ENCODE peak calls at places on chromosomes 6 and 20, in four cellular contexts. R is EL; P is cardiac muscle cell; W is naive thymus-derived CD8-positive, alpha-beta T cell. M is an unnamed sample.
A peak's percentile ranks its signal among the peaks of the same experiment; 100 is the strongest.

GRCh38 chr6:33197431-33198048 is 2.9 kb downstream of the RXRB start:
- DNase-seq in R (peak; percentile 67), P (peak; percentile 82), W (peak; percentile 64), M (no peak)

GRCh38 chr6:107841265-107841650 is 17.1 kb upstream of the SCML4 start:
- DNase-seq in R (no peak), P (no peak), W (no peak), M (no peak)

GRCh38 chr6:71406871-71407860 is 118.6 kb downstream of the OGFRL1 start:
- DNase-seq in R (peak; percentile 36), P (no peak), W (no peak), M (no peak)

GRCh38 chr20:22861231-22861980 is 173.7 kb upstream of the SSTR4 start:
- DNase-seq in R (no peak), P (no peak), W (no peak), M (no peak)

GRCh38 chr6:155273438-155273837 is 9.6 kb downstream of the CLDN20 start:
- DNase-seq in R (peak; percentile 94), P (no peak), W (no peak), M (no peak)

GRCh38 chr6:155832596-155832995 is 377.0 kb upstream of the NOX3 start:
- DNase-seq in R (peak; percentile 43), P (no peak), W (no peak), M (no peak)

GRCh38 chr6:17585766-17586502 is 14.2 kb upstream of the FAM8A1 start:
- DNase-seq in R (peak; percentile 12), P (no peak), W (no peak), M (no peak)

GRCh38 chr6:36367743-36368142 is 19.7 kb downstream of the ETV7 start:
- DNase-seq in R (no peak), P (no peak), W (no peak), M (no peak)

GRCh38 chr6:157518399-157519250 is 137.6 kb downstream of the ZDHHC14 start:
- DNase-seq in R (peak; percentile 67), P (no peak), W (no peak), M (no peak)

GRCh38 chr6:46876126-46876525 is 45.6 kb downstream of the ADGRF5 start:
- DNase-seq in R (peak; percentile 85), P (no peak), W (no peak), M (no peak)

GRCh38 chr6:33298773-33299236 is at the start of gene RGL2:
- DNase-seq in R (peak; percentile 72), P (peak; percentile 63), W (no peak), M (peak; percentile 53)

GRCh38 chr20:6818033-6818808 is 50.7 kb downstream of the BMP2 start:
- DNase-seq in R (no peak), P (peak; percentile 38), W (no peak), M (no peak)